ENCODE peak calls at places on chromosome 15, in nine cellular contexts. W is GM23248, L is keratinocyte, I is fibroblast of lung, Y is GM23338, C is mammary epithelial cell, R is neural progenitor cell, J is IMR-90, U is OCI-LY7. X is an unnamed sample.
A peak's percentile ranks its signal among the peaks of the same experiment; 100 is the strongest.

GRCh38 chr15:20376872-20377271 is 164.7 kb downstream of the GOLGA6L6 start:
- DNase-seq in U (no peak), W (no peak), J (no peak), L (no peak), C (no peak), R (no peak), Y (no peak), I (no peak), X (no peak)

GRCh38 chr15:41055706-41056105 is 60.4 kb downstream of the INO80 start:
- DNase-seq in I (no peak), W (no peak), L (no peak), R (no peak), U (no peak), J (no peak), C (no peak), Y (no peak), X (no peak)

GRCh38 chr15:59549826-59550225 is 61.8 kb upstream of the GCNT3 start:
- DNase-seq in L (no peak), J (no peak), Y (peak; percentile 54), U (no peak), C (no peak), R (no peak), I (no peak), W (no peak), X (no peak)

GRCh38 chr15:70190296-70190695 is 92.6 kb upstream of the TLE3 start:
- DNase-seq in U (no peak), J (no peak), C (no peak), Y (no peak), I (no peak), L (no peak), W (no peak), R (no peak), X (no peak)

GRCh38 chr15:66854012-66854965 is 152.3 kb downstream of the SMAD6 start:
- DNase-seq in Y (peak; percentile 44), R (no peak), L (no peak), C (no peak), J (no peak), I (no peak), W (no peak), U (no peak), X (no peak)

GRCh38 chr15:101296418-101297405 is 1.7 kb upstream of the SNRPA1 start:
- DNase-seq in W (peak; percentile 79), L (no peak), Y (no peak), J (peak; percentile 29), C (peak; percentile 55), R (no peak), I (no peak), U (no peak), X (peak; percentile 59)

GRCh38 chr15:23629234-23629805 is 18.3 kb downstream of the MAGEL2 start:
- DNase-seq in Y (peak; percentile 62), U (peak; percentile 4), L (no peak), W (peak; percentile 57), R (peak; percentile 41), I (peak; percentile 4), J (no peak), C (no peak), X (no peak)

GRCh38 chr15:83732770-83733169 is 78.8 kb downstream of the ADAMTSL3 start:
- DNase-seq in Y (no peak), C (no peak), U (no peak), I (peak; percentile 39), J (no peak), W (no peak), R (no peak), L (no peak), X (peak; percentile 38)

GRCh38 chr15:59879506-59879905 is 124.6 kb upstream of the FOXB1 start:
- DNase-seq in Y (no peak), I (peak; percentile 90), L (no peak), U (no peak), R (no peak), C (peak; percentile 89), J (peak; percentile 59), W (peak; percentile 81), X (no peak)

GRCh38 chr15:65286069-65286703 is 497 bp downstream of the PARP16 start:
- DNase-seq in U (peak; percentile 44), I (peak; percentile 38), C (peak; percentile 48), L (no peak), Y (peak; percentile 76), R (peak; percentile 87), W (peak; percentile 61), J (no peak), X (no peak)

GRCh38 chr15:68384451-68385239 is 47.3 kb downstream of the ITGA11 start:
- DNase-seq in Y (no peak), J (peak; percentile 92), R (no peak), U (no peak), W (peak; percentile 98), I (peak; percentile 95), C (peak; percentile 81), L (peak; percentile 19), X (peak; percentile 37)

GRCh38 chr15:41862515-41863116 is 24.0 kb downstream of the PLA2G4B start:
- DNase-seq in I (no peak), W (no peak), J (no peak), Y (peak; percentile 62), R (no peak), U (no peak), C (no peak), L (no peak), X (peak; percentile 27)

GRCh38 chr15:28899061-28899738 is 13.4 kb downstream of the APBA2 start:
- DNase-seq in I (no peak), Y (no peak), R (no peak), C (no peak), J (no peak), L (no peak), U (no peak), W (no peak), X (no peak)

GRCh38 chr15:58330468-58330793 is 101.4 kb upstream of the LIPC start:
- DNase-seq in J (no peak), Y (no peak), L (no peak), R (no peak), U (no peak), I (no peak), W (no peak), C (no peak), X (no peak)

GRCh38 chr15:31434418-31435255 is 108.0 kb downstream of the KLF13 start:
- DNase-seq in Y (peak; percentile 11), L (peak; percentile 61), U (peak; percentile 71), I (peak; percentile 90), R (no peak), J (peak; percentile 93), C (peak; percentile 53), W (peak; percentile 98), X (no peak)

GRCh38 chr15:67509918-67510317 is 11.0 kb upstream of the C15orf61 start:
- DNase-seq in U (no peak), Y (no peak), J (no peak), C (no peak), W (no peak), R (no peak), I (no peak), L (no peak), X (no peak)

DNA sequence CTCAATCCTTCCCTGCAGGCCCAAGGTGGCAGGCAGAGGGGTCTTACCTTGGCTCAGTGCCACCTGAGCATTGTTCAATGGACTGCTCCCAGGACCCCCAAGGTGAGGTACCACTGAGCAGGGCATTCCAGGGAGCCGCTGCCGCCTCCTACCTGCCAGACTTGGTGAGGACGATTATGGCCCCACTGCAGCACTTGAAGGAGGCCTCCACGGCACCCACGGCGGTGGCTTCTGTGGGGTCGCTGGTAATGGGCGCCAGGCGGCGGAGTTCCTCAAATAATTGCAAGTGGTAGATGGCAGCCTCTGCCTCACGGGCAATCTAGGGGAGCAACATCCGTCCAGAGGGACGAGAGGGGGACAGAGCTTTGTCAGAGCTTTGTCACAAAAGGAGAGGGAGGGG is 4.7 kb upstream of the GRAMD2A start:
- DNase-seq in U (no peak), C (no peak), Y (no peak), L (no peak), J (no peak), R (no peak), W (no peak), I (no peak), X (no peak)
- H3K36me3 ChIP-seq in U (peaks cover 96% of the 10 kb centered on the region), C (peaks cover 71% of the 10 kb centered on the region), Y (peaks cover 72% of the 10 kb centered on the region), L (peaks cover 60% of the 10 kb centered on the region), J (peaks cover 87% of the 10 kb centered on the region), R (peaks cover 9% of the 10 kb centered on the region), W (peaks cover 86% of the 10 kb centered on the region), I (peaks cover 60% of the 10 kb centered on the region), X (peaks cover 77% of the 10 kb centered on the region)

GRCh38 chr15:98546325-98546724 is 102.0 kb upstream of the IGF1R start:
- DNase-seq in I (no peak), W (no peak), Y (no peak), L (no peak), U (no peak), J (no peak), C (no peak), R (no peak), X (no peak)

GRCh38 chr15:98547741-98548166 is 100.6 kb upstream of the IGF1R start:
- DNase-seq in C (no peak), L (no peak), Y (peak; percentile 62), I (no peak), W (peak; percentile 30), J (no peak), R (peak; percentile 44), U (no peak), X (no peak)

GRCh38 chr15:98548172-98548971 is 100.0 kb upstream of the IGF1R start:
- DNase-seq in L (peak; percentile 30), Y (peak; percentile 92), R (peak; percentile 80), J (peak; percentile 73), I (peak; percentile 60), C (peak; percentile 74), U (no peak), W (peak; percentile 62), X (no peak)

GRCh38 chr15:98549003-98549402 is 99.3 kb upstream of the IGF1R start:
- DNase-seq in J (no peak), I (no peak), U (no peak), C (no peak), Y (no peak), W (no peak), L (no peak), R (no peak), X (no peak)

GRCh38 chr15:98547255-98547654 is 101.1 kb upstream of the IGF1R start:
- DNase-seq in Y (no peak), I (no peak), U (no peak), J (no peak), L (no peak), W (no peak), R (no peak), C (no peak), X (no peak)
- H3K4me2 ChIP-seq in Y (peak overlapping the region; percentile 97), I (no peak overlapping the region), U (no peak overlapping the region), J (peak overlapping the region; percentile 37), L (no peak overlapping the region), W (no peak overlapping the region), R (peak overlapping the region; percentile 83), C (no peak overlapping the region), X (no peak overlapping the region)

GRCh38 chr15:90914240-90915080 is 11.4 kb downstream of the MAN2A2 start:
- DNase-seq in W (no peak), Y (no peak), C (no peak), L (no peak), I (no peak), U (no peak), J (no peak), R (no peak), X (no peak)
- H3K36me3 ChIP-seq in W (no peaks in the 10 kb centered on the region), Y (no peaks in the 10 kb centered on the region), C (peaks cover 3% of the 10 kb centered on the region), L (peaks cover 22% of the 10 kb centered on the region), I (peaks cover 20% of the 10 kb centered on the region), U (no peaks in the 10 kb centered on the region), J (peaks cover 48% of the 10 kb centered on the region), R (no peaks in the 10 kb centered on the region), X (no peaks in the 10 kb centered on the region)

DNA sequence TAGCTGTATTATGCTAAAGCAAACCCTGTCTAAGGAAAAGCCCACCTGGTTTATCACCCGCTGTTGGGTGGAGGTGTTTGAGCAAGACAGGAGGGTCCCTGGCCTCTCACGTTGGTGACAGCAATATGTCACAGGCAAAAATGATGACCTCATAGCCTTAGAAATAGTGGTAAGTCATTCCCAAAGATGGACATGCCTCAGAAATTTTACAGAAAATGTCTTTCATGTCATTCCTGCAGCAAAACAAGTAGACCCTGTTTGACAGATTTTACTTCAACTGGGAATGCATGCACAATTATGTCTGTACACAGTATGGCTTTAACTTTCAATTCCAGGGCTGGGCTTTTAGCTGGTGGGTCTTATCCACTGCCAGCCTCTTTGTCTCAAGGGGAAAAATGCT is 362.3 kb upstream of the C2CD4B start:
- DNase-seq in L (no peak), J (no peak), C (no peak), Y (no peak), R (no peak), U (no peak), W (no peak), I (no peak), X (no peak)
- H3K4me2 ChIP-seq in L (no peak overlapping the region), J (no peak overlapping the region), C (no peak overlapping the region), Y (no peak overlapping the region), R (no peak overlapping the region), U (no peak overlapping the region), W (no peak overlapping the region), I (no peak overlapping the region), X (no peak overlapping the region)